ENCODE peak calls at places on chromosomes 16 and 17, in six cellular contexts. U is activated CD8-positive, alpha-beta T cell treated with anti-CD3 and anti-CD28 coated beads for 36 hours; N is dorsolateral prefrontal cortex; S is CD8-positive, alpha-beta T cell; Z is kidney; T is mucosa of descending colon. Y is an unnamed sample.

GRCh38 chr17:83115202-83115651 is 35.8 kb downstream of the METRNL start:
- DNase-seq in U (no peak), N (no peak), S (no peak), Z (no peak), T (no peak), Y (no peak)

GRCh38 chr17:76701471-76701967 is 9.2 kb downstream of the MXRA7 start:
- DNase-seq in U (no peak), N (no peak), S (no peak), Z (peak), T (no peak), Y (no peak)

GRCh38 chr17:538096-538973 is 176.3 kb downstream of the VPS53 start:
- DNase-seq in U (no peak), N (no peak), S (no peak), Z (no peak), T (no peak), Y (no peak)

GRCh38 chr17:48542114-48542955 is 2.6 kb downstream of the HOXB2 start:
- DNase-seq in U (peak), N (no peak), S (no peak), Z (peak), T (no peak), Y (no peak)

GRCh38 chr16:76900285-76901263 is 290.4 kb upstream of the MON1B start:
- DNase-seq in U (no peak), N (no peak), S (no peak), Z (no peak), T (no peak), Y (no peak)

GRCh38 chr17:4594406-4595349 is 10.3 kb downstream of the SMTNL2 start:
- DNase-seq in U (peak), N (no peak), S (no peak), Z (peak), T (peak), Y (no peak)

GRCh38 chr17:44543213-44543904 is 13.9 kb upstream of the FZD2 start:
- DNase-seq in U (no peak), N (no peak), S (no peak), Z (no peak), T (no peak), Y (no peak)

GRCh38 chr17:40553694-40554534 is 11.4 kb downstream of the CCR7 start:
- DNase-seq in U (peak), N (peak), S (no peak), Z (peak), T (peak), Y (no peak)

GRCh38 chr16:50326835-50327465 is 41.8 kb downstream of the BRD7 start:
- DNase-seq in U (peak), N (no peak), S (peak), Z (no peak), T (peak), Y (no peak)

GRCh38 chr17:14886200-14886739 is 378.9 kb downstream of the PMP22 start:
- DNase-seq in U (no peak), N (no peak), S (no peak), Z (no peak), T (no peak), Y (no peak)
- TF ChIP-seq CTCF in U (peak), N (peak), S (no peak), Z (no peak), T (no peak), Y (no peak)

GRCh38 chr17:46948544-46948943 is 25.6 kb downstream of the GOSR2 start:
- DNase-seq in U (no peak), N (no peak), S (no peak), Z (no peak), T (no peak), Y (no peak)

GRCh38 chr17:46950997-46951621 is 27.9 kb downstream of the RPRML start:
- DNase-seq in U (no peak), N (peak), S (no peak), Z (no peak), T (no peak), Y (no peak)

GRCh38 chr17:46950615-46950996 is 27.6 kb downstream of the GOSR2 start:
- DNase-seq in U (no peak), N (no peak), S (no peak), Z (no peak), T (no peak), Y (no peak)

GRCh38 chr17:46951681-46952080 is 27.4 kb downstream of the RPRML start:
- DNase-seq in U (no peak), N (no peak), S (no peak), Z (no peak), T (no peak), Y (no peak)

DNA sequence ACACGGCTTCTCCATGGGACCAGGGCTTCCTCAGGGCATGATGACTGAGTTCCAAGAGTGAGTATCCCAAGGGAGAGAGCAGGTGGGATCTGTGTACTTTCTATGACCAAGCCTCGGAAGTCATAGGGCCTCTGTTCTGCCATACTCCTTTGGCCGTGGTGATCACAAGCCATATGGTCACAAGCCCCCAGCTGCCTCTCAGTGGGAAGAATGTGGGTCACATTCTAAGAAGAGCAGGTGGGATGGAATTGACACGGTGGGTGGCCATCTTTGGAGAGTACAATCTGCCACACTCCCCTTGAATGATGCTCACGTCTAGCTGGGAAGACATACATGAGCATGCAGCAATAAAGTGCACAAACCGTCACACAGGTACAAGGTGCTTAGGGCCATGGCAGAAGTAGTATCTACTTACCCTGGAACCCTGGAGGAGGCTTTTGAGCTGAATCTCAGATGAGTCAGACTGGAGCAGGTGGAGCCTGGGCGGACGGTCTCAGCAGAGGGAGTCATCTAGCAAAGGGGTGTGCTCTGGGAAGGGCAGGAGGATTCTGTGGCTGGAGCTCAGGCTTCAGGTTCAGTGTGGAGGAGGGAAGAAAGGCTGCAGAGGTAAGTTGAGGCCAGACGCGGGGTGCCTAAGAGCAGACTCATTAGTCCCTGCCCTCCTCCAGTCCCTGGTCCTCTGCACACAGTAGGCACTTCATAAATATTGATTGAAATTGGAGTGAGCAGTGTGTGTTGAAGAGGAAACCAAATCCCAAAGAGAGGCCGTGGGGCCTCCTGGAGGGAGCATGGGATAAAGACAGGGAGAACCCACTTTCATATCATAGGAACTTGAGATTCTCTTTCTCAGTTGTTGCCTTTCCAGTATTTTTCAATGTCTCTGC is 26.6 kb downstream of the GOSR2 start:
- DNase-seq in U (no peak), N (no peak), S (no peak), Z (no peak), T (no peak), Y (no peak)
- TF ChIP-seq CTCF in U (no peak), N (no peak), S (no peak), Z (no peak), T (no peak), Y (no peak)

DNA sequence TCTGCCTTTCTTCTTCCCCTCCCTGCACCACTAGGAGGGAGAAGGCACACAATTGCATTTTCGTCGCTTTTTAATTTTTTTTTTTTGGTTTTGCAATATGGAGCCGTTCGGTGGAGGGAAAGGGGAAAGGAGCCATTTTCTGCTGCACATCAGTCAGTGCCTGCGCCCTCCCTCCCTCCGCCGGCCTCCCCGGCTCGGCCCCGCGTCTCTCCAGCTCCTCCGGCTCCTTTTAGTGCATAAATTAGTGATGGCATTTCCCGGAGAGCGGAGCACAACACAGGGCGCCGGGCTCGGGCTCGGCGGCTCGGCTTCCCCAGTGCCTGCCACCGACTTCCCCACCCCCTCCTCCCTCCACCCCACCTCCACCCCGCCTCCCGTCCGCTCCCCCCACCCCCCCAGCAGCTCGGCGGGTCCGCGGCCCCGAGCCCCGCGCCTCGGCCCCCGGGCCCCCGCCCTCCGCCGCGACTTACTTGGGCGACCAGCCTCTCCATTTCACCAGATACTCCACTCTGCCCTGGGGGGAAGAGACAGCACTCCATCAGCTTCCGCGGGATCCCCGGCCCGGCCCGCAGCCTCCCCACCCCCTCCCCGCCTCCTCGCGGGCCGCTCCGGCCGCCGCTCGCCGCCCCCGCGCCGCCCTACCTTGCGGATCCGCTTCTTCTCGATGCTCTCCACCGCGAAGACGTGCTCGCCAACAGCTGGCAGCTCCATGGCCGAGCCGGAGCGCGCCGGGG is 532 bp downstream of the CBX4 start:
- DNase-seq in U (peak), N (peak), S (no peak), Z (peak), T (peak), Y (no peak)
- TF ChIP-seq CTCF in U (no peak), N (no peak), S (no peak), Z (no peak), T (no peak), Y (no peak)

DNA sequence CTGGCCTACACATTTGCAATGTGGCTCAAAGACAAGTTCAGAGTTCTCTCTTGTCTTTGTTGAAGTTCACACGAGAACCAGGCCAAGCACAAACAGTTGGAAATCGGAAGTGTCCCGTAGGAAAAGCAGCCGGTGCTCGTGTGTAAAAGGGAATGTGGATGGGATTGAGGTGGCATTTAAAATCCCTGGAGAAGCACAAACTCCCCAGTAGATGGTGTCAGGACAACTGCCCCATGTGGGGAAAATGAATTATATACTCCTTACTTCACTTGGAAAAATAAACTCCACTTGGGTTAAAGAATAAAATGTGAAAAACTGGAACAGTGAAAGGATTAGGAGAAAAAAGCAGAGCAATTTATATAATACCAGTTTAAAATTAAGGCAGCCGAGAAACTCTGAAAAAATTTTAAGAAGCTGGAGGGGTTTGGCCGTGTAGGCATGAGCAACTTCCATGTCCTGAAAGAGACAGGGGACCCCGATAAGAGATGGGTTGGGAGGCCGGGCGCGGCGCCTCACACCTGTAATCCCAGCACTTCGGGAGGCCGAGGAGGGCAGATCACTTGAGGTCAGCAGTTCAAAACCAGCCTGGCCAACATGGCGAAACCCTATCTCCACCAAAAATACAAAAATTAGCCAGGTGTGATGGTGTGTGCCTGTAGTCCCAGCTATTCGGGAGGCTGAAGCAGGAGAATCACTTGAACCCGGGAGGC is 28.1 kb downstream of the CBFA2T3 start:
- DNase-seq in U (no peak), N (no peak), S (no peak), Z (no peak), T (no peak), Y (no peak)
- TF ChIP-seq CTCF in U (no peak), N (no peak), S (no peak), Z (no peak), T (no peak), Y (no peak)

GRCh38 chr17:61410555-61411089 is 11.0 kb downstream of the TBX2 start:
- DNase-seq in U (peak), N (peak), S (peak), Z (peak), T (peak), Y (peak)
- TF ChIP-seq CTCF in U (peak), N (peak), S (peak), Z (peak), T (peak), Y (no peak)

DNA sequence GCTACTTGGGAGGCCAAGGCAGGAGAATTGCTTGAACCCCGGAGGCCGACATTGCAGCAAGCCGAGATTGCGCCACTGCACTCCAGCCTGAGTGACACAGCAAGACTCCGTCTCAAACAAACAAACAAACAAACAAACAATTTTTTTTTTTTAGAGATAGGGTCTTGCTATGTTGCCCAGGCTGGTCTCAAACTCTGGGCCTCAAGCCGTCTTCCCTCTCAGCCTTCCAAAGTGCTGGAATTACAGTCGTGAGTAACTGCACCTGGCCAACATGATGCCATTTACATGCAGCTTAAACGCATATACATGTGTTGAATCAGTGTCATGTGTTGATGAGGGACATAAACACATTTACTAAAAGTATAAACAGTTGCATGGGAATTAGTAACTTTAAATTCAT is 2.0 kb upstream of the SLFN5 start:
- DNase-seq in U (no peak), N (no peak), S (no peak), Z (no peak), T (no peak), Y (no peak)
- TF ChIP-seq CTCF in U (no peak), N (no peak), S (no peak), Z (no peak), T (no peak), Y (no peak)

GRCh38 chr17:19812407-19812806 is 55.3 kb downstream of the ULK2 start:
- DNase-seq in U (peak), N (peak), S (no peak), Z (no peak), T (no peak), Y (no peak)
- TF ChIP-seq CTCF in U (no peak), N (peak), S (no peak), Z (no peak), T (no peak), Y (no peak)

DNA sequence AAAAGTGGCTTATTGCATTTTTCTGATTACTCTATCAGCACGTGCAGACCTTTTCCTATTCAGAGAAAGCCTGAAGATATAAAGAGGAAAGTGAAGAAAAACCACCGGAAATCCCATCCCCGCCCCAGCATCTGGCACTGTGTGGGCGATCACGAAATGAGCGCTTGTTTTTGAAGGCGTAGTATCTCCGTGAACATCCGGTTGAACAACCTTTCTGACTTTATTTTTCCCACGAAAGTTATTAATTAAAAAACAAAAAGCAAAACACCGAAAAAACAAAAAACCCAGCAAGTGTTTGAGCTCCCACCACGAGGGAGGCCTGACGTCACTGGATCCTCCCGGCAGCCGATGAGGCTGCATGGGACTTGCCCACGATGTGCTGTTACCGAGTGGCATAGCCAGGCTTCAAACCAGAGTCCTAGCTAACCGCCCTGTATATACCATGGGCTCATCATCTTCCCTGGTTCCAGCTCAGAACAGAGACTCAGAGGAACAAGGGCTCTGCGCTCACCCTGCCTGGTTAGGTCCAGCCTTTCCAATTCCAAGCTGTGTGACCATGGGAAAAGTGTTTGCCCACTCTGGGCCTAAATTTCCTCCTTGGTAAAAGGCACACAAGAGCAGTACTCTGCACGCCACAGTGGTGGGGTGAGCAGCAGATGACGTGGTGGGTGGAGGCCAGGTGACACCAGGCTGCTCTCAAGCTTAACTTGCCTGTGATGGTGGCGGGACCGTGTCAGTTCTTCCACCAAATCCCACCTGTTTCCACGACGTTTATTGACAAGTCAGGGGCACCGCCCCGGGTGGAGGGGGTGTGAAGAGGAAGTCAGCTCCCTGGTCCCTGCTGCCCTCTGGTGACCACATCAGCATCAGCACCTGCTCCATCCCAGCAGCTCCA is 34.3 kb upstream of the IL21R start:
- DNase-seq in U (peak), N (peak), S (peak), Z (peak), T (peak), Y (peak)
- TF ChIP-seq CTCF in U (peak), N (peak), S (peak), Z (peak), T (peak), Y (peak)

Y was measured in CD14-positive monocyte.